ENCODE peak calls at places on chromosomes 3 and 15, in five cellular contexts. Y is A549, L is bronchial epithelial cell, J is spleen, W is vagina. P is an unnamed sample.

GRCh38 chr3:185992801-185993467 is 55.1 kb upstream of the TRA2B start:
- DNase-seq in Y (no peak), L (no peak), J (no peak), W (no peak), P (no peak)

GRCh38 chr3:179872842-179873241 is 163.9 kb downstream of the PEX5L start:
- DNase-seq in Y (no peak), L (no peak), J (no peak), W (no peak), P (no peak)

GRCh38 chr3:133169669-133170068 is 131.5 kb downstream of the TMEM108 start:
- DNase-seq in Y (no peak), L (no peak), J (no peak), W (no peak), P (no peak)

GRCh38 chr3:185779461-185779860 is 45.4 kb downstream of the IGF2BP2 start:
- DNase-seq in Y (no peak), L (no peak), J (no peak), W (no peak), P (no peak)

GRCh38 chr3:108062051-108062450 is 28.8 kb downstream of the CD47 start:
- DNase-seq in Y (no peak), L (no peak), J (no peak), W (no peak), P (no peak)

GRCh38 chr3:171198781-171199472 is 172.4 kb upstream of the SLC2A2 start:
- DNase-seq in Y (no peak), L (no peak), J (no peak), W (no peak), P (no peak)

GRCh38 chr3:100100454-100100853 is 13.8 kb downstream of the FILIP1L start:
- DNase-seq in Y (no peak), L (no peak), J (no peak), W (no peak), P (no peak)

GRCh38 chr15:41341519-41341918 is 8.8 kb downstream of the NUSAP1 start:
- DNase-seq in Y (no peak), L (no peak), J (no peak), W (no peak), P (no peak)

GRCh38 chr15:60074181-60074885 is 70.2 kb downstream of the FOXB1 start:
- DNase-seq in Y (no peak), L (peak), J (no peak), W (no peak), P (no peak)

GRCh38 chr3:193996641-193997089 is 139.3 kb upstream of the HES1 start:
- DNase-seq in Y (no peak), L (no peak), J (no peak), W (no peak), P (no peak)

GRCh38 chr3:42070089-42070885 is 20.9 kb upstream of the TRAK1 start:
- DNase-seq in Y (no peak), L (peak), J (no peak), W (no peak), P (no peak)

GRCh38 chr15:73120269-73120668 is 68.0 kb downstream of the NEO1 start:
- DNase-seq in Y (no peak), L (no peak), J (no peak), W (no peak), P (no peak)

GRCh38 chr3:7760718-7761117 is 740.9 kb upstream of the LMCD1 start:
- DNase-seq in Y (no peak), L (peak), J (no peak), W (no peak), P (no peak)

GRCh38 chr3:94305835-94306685 is 243.2 kb downstream of the NSUN3 start:
- DNase-seq in Y (no peak), L (no peak), J (no peak), W (no peak), P (no peak)

GRCh38 chr15:82743810-82744209 is 34.1 kb upstream of the AP3B2 start:
- DNase-seq in Y (no peak), L (no peak), J (no peak), W (no peak), P (no peak)

GRCh38 chr15:85792872-85793621 is 1.7 kb downstream of the KLHL25 start:
- DNase-seq in Y (no peak), L (no peak), J (peak), W (no peak), P (no peak)

GRCh38 chr15:64045774-64046346 is 425 bp downstream of the DAPK2 start:
- DNase-seq in Y (no peak), L (no peak), J (peak), W (no peak), P (no peak)

GRCh38 chr15:77497108-77497737 is 76.5 kb downstream of the HMG20A start:
- DNase-seq in Y (no peak), L (no peak), J (peak), W (no peak), P (no peak)

GRCh38 chr3:34374521-34374920 is 576.1 kb downstream of the PDCD6IP start:
- DNase-seq in Y (peak), L (no peak), J (no peak), W (no peak), P (no peak)

GRCh38 chr3:188911033-188911850 is 260.5 kb upstream of the TPRG1 start:
- DNase-seq in Y (no peak), L (no peak), J (no peak), W (no peak), P (no peak)

GRCh38 chr3:100030346-100030745 is 84.0 kb downstream of the FILIP1L start:
- DNase-seq in Y (no peak), L (peak), J (no peak), W (no peak), P (no peak)

GRCh38 chr3:12046406-12046805 is 42.2 kb downstream of the SYN2 start:
- DNase-seq in Y (peak), L (peak), J (no peak), W (no peak), P (no peak)

GRCh38 chr15:70470556-70471191 is 292.7 kb downstream of the UACA start:
- DNase-seq in Y (no peak), L (peak), J (no peak), W (no peak), P (no peak)

GRCh38 chr3:100060685-100061484 is 53.4 kb downstream of the FILIP1L start:
- DNase-seq in Y (no peak), L (no peak), J (no peak), W (no peak), P (no peak)

GRCh38 chr3:79361748-79362378 is 405.9 kb downstream of the ROBO1 start:
- DNase-seq in Y (peak), L (peak), J (no peak), W (no peak), P (no peak)

GRCh38 chr3:62095080-62095479 is 278.3 kb downstream of the FEZF2 start:
- DNase-seq in Y (no peak), L (no peak), J (no peak), W (no peak), P (no peak)

GRCh38 chr3:115931581-115931980 is 308.3 kb downstream of the GAP43 start:
- DNase-seq in Y (no peak), L (peak), J (no peak), W (no peak), P (no peak)

GRCh38 chr3:115932807-115933206 is 309.5 kb downstream of the GAP43 start:
- DNase-seq in Y (no peak), L (no peak), J (no peak), W (no peak), P (no peak)

GRCh38 chr3:115937054-115937453 is 313.7 kb downstream of the GAP43 start:
- DNase-seq in Y (no peak), L (peak), J (no peak), W (no peak), P (no peak)
- TF ChIP-seq CTCF in Y (peak), L (peak), J (no peak), W (no peak), P (no peak)

GRCh38 chr3:4001976-4002375 is 202.7 kb downstream of the LRRN1 start:
- DNase-seq in Y (no peak), L (no peak), J (no peak), W (no peak), P (no peak)

GRCh38 chr3:3992312-3992874 is 193.2 kb downstream of the LRRN1 start:
- DNase-seq in Y (no peak), L (no peak), J (no peak), W (no peak), P (no peak)

DNA sequence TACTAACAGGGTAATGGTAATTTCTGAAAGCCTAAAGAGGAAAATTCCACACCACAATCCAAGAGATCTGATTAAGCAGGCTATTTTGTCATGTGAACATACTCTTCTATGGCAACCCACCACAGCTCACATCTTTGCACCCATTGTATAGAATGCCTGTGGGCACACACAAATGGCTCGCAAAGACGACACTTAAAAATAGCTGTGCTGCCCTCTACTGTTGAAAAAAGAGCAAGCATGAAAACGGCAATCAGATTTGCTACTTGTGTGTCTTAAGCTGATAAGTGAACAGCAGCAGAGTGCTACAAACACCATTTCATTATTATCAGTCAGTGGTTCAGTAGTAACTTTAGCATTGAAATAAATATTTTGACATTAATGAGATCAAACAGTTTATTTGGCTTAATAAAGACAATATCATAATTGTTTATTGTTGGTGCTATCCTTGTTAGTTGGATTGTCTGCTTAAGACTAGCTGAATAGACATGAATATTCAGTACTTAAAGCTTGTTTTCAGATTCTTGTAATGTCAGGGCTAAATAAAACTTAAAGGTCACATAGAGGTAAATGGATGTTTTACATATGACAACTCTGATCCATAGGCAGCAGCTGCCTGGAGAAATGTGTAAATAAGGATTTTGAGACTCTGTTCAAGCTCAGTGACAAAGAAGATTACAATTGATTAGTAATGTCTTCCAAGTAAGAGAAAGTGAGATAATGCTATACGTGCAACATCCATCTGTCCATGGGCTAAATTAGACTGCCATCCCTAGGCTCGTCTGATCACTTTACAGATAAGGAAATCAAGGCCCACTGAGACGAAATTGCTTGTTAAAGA is 199.1 kb downstream of the LRRN1 start:
- DNase-seq in Y (peak), L (peak), J (no peak), W (no peak), P (no peak)
- TF ChIP-seq CTCF in Y (peak), L (peak), J (peak), W (no peak), P (no peak)

GRCh38 chr3:49454457-49454856 is 15.6 kb upstream of the DAG1 start:
- DNase-seq in Y (peak), L (peak), J (no peak), W (no peak), P (no peak)
- TF ChIP-seq CTCF in Y (peak), L (peak), J (no peak), W (no peak), P (no peak)

GRCh38 chr3:129565902-129566301 is 22.9 kb downstream of the H1-8 start:
- DNase-seq in Y (no peak), L (no peak), J (no peak), W (no peak), P (no peak)
- TF ChIP-seq CTCF in Y (no peak), L (no peak), J (no peak), W (no peak), P (no peak)

GRCh38 chr3:128412180-128413002 is 54.3 kb downstream of the DNAJB8 start:
- DNase-seq in Y (no peak), L (no peak), J (no peak), W (no peak), P (no peak)
- TF ChIP-seq CTCF in Y (no peak), L (no peak), J (no peak), W (no peak), P (no peak)

GRCh38 chr3:22671848-22672247 is 531.3 kb upstream of the UBE2E2 start:
- DNase-seq in Y (no peak), L (no peak), J (no peak), W (no peak), P (no peak)
- TF ChIP-seq CTCF in Y (no peak), L (no peak), J (no peak), W (no peak), P (no peak)

GRCh38 chr15:33616485-33616884 is 305.7 kb downstream of the RYR3 start:
- DNase-seq in Y (no peak), L (no peak), J (no peak), W (no peak), P (no peak)
- TF ChIP-seq CTCF in Y (no peak), L (no peak), J (no peak), W (no peak), P (no peak)

GRCh38 chr15:23866832-23867231 is 179.7 kb upstream of the NDN start:
- DNase-seq in Y (peak), L (no peak), J (no peak), W (no peak), P (no peak)
- TF ChIP-seq CTCF in Y (peak), L (no peak), J (no peak), W (no peak), P (no peak)

GRCh38 chr3:40741729-40742128 is 217.0 kb downstream of the ZNF621 start:
- DNase-seq in Y (peak), L (peak), J (no peak), W (no peak), P (no peak)

GRCh38 chr3:40737343-40737742 is 212.6 kb downstream of the ZNF621 start:
- DNase-seq in Y (no peak), L (no peak), J (no peak), W (no peak), P (no peak)

GRCh38 chr3:40731445-40731844 is 206.7 kb downstream of the ZNF621 start:
- DNase-seq in Y (no peak), L (no peak), J (no peak), W (no peak), P (no peak)

DNA sequence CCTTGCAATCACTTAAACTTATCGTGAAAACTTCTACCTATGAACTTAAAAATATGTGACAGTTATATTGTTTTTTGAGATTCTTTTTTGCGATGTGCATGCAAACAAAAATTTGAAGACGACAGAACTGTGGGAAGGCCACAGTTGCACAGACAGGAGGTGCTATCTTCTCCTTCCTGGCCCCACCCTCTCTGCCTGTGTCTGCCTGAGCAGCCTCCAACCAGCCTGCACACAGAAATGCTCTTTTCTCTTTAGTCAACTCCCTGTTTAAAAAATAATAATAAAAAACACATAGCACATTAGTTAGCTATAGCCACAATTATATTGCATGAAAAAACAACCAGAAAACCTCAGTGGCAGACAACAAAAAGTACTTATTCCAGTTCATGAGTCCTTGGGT is 212.2 kb downstream of the ZNF621 start:
- DNase-seq in Y (no peak), L (no peak), J (no peak), W (no peak), P (no peak)
- TF ChIP-seq CTCF in Y (no peak), L (no peak), J (no peak), W (no peak), P (no peak)

GRCh38 chr15:66388576-66388975 is 1.9 kb downstream of the MAP2K1 start:
- DNase-seq in Y (no peak), L (no peak), J (no peak), W (no peak), P (no peak)

GRCh38 chr15:66388057-66388363 is 1.3 kb downstream of the MAP2K1 start:
- DNase-seq in Y (no peak), L (no peak), J (no peak), W (no peak), P (no peak)

GRCh38 chr15:66389098-66389858 is 2.6 kb downstream of the MAP2K1 start:
- DNase-seq in Y (no peak), L (peak), J (no peak), W (no peak), P (no peak)

GRCh38 chr15:66386204-66387123 is at the start of gene MAP2K1:
- DNase-seq in Y (peak), L (peak), J (peak), W (peak), P (peak)

GRCh38 chr15:66387176-66388056 is 704 bp downstream of the MAP2K1 start:
- DNase-seq in Y (peak), L (peak), J (peak), W (no peak), P (peak)
- TF ChIP-seq CTCF in Y (peak), L (peak), J (no peak), W (no peak), P (no peak)

P was measured in omental fat pad.